ENCODE peak calls at places on chromosomes 3 and 15, in nine cellular contexts. P, X, Y, B, C, R, D, W and F are unnamed samples.

GRCh38 chr3:185187391-185187790 is 34.5 kb upstream of the C3orf70 start:
- DNase-seq in W (no peak), D (no peak), P (no peak), C (no peak), Y (no peak), X (no peak), R (no peak), B (no peak), F (no peak)

GRCh38 chr3:40841131-40841530 is 316.4 kb downstream of the ZNF621 start:
- DNase-seq in X (no peak), R (no peak), Y (no peak), D (no peak), B (no peak), C (no peak), P (no peak), W (no peak), F (no peak)

GRCh38 chr15:84992157-84992940 is 10.7 kb downstream of the PDE8A start:
- DNase-seq in X (no peak), W (no peak), C (no peak), B (no peak), Y (peak), P (peak), R (no peak), D (no peak), F (no peak)

GRCh38 chr3:183825380-183826161 is at the start of gene MAP6D1:
- DNase-seq in C (peak), B (no peak), Y (peak), X (peak), W (peak), D (peak), P (peak), R (peak), F (peak)

GRCh38 chr15:27993544-27993943 is 105.6 kb downstream of the OCA2 start:
- DNase-seq in D (no peak), X (peak), W (no peak), P (no peak), R (no peak), Y (no peak), C (no peak), B (no peak), F (no peak)

GRCh38 chr3:126558336-126559071 is at the start of gene C3orf22:
- DNase-seq in C (no peak), X (peak), B (peak), D (peak), W (peak), Y (no peak), R (no peak), P (no peak), F (no peak)

GRCh38 chr15:36941798-36942197 is 158.6 kb downstream of the MEIS2 start:
- DNase-seq in D (no peak), W (no peak), Y (no peak), C (no peak), P (no peak), R (no peak), X (no peak), B (no peak), F (no peak)

GRCh38 chr15:89903858-89904130 is 9.0 kb downstream of the ARPIN start:
- DNase-seq in Y (no peak), C (no peak), X (no peak), W (no peak), R (no peak), B (peak), P (no peak), D (no peak), F (no peak)

GRCh38 chr15:81859737-81860516 is 185.9 kb downstream of the MEX3B start:
- DNase-seq in B (no peak), X (peak), P (no peak), Y (no peak), R (no peak), C (no peak), D (no peak), W (no peak), F (no peak)

GRCh38 chr15:101239724-101240136 is 12.1 kb downstream of the CHSY1 start:
- DNase-seq in P (no peak), B (no peak), Y (no peak), D (no peak), R (no peak), W (no peak), X (no peak), C (no peak), F (no peak)

GRCh38 chr3:170768334-170768801 is 101.6 kb downstream of the RPL22L1 start:
- DNase-seq in W (no peak), B (no peak), R (no peak), X (no peak), C (no peak), P (no peak), Y (peak), D (no peak), F (no peak)

GRCh38 chr15:94135748-94136147 is 95.6 kb upstream of the MCTP2 start:
- DNase-seq in W (no peak), C (no peak), X (no peak), Y (peak), D (no peak), P (no peak), R (no peak), B (no peak), F (no peak)

GRCh38 chr15:94126999-94127398 is 104.4 kb upstream of the MCTP2 start:
- DNase-seq in X (no peak), Y (no peak), R (no peak), D (no peak), B (no peak), C (peak), W (no peak), P (no peak), F (no peak)

GRCh38 chr15:94131875-94132274 is 99.5 kb upstream of the MCTP2 start:
- DNase-seq in D (no peak), B (no peak), Y (no peak), P (no peak), R (no peak), C (no peak), X (no peak), W (no peak), F (no peak)
- TF ChIP-seq CTCF in D (no peak), B (no peak), Y (no peak), P (no peak), R (no peak), C (no peak), X (no peak), W (no peak), F (no peak)

DNA sequence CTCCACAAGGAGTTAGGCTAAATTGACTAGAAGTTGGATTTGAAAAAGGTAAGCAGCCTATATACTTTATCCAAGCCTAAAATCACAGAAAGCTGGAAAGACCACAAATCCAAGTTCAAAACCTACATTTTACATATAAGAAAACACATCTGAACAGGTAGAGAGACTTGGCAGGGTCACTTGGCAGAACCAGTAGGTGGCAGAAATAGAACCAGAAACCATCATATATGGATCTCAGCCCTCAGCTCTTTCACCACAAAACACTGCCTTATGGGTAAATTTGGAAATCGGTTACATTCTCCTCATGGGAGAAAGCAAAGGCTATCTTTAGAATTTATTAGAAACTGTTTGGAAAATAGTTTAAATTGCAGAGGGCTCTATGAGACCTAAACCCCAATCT is 44.2 kb downstream of the MKRN2 start:
- DNase-seq in Y (no peak), C (no peak), B (no peak), D (no peak), P (peak), W (no peak), X (no peak), R (no peak), F (no peak)
- TF ChIP-seq CTCF in Y (peak), C (peak), B (no peak), D (no peak), P (peak), W (peak), X (no peak), R (no peak), F (no peak)

GRCh38 chr3:55486857-55487375 is at the start of gene WNT5A:
- DNase-seq in B (no peak), R (peak), P (peak), D (no peak), C (peak), Y (peak), W (peak), X (no peak), F (peak)

GRCh38 chr3:55486101-55486856 is 827 bp downstream of the WNT5A start:
- DNase-seq in P (peak), B (no peak), Y (peak), C (peak), W (no peak), X (no peak), D (no peak), R (peak), F (peak)

GRCh38 chr3:55484741-55485207 is 2.3 kb downstream of the WNT5A start:
- DNase-seq in R (no peak), X (no peak), W (no peak), Y (no peak), B (no peak), P (no peak), C (peak), D (no peak), F (no peak)

GRCh38 chr3:55484191-55484644 is 2.9 kb downstream of the WNT5A start:
- DNase-seq in B (no peak), R (peak), Y (peak), D (no peak), P (no peak), W (no peak), C (peak), X (no peak), F (no peak)

GRCh38 chr3:55485208-55485791 is 1.8 kb downstream of the WNT5A start:
- DNase-seq in D (peak), R (peak), Y (peak), C (peak), X (no peak), W (peak), P (peak), B (peak), F (peak)
- TF ChIP-seq CTCF in D (peak), R (peak), Y (peak), C (peak), X (peak), W (peak), P (peak), B (peak), F (peak)

GRCh38 chr3:45174234-45174633 is 28.1 kb upstream of the CDCP1 start:
- DNase-seq in Y (no peak), P (no peak), R (no peak), D (no peak), X (no peak), B (no peak), C (peak), W (no peak), F (no peak)

GRCh38 chr3:45168451-45168850 is 22.3 kb upstream of the CDCP1 start:
- DNase-seq in C (no peak), D (no peak), X (no peak), Y (no peak), W (no peak), R (no peak), B (no peak), P (no peak), F (no peak)

GRCh38 chr3:45170071-45170470 is 23.9 kb upstream of the CDCP1 start:
- DNase-seq in R (no peak), W (no peak), P (peak), C (no peak), D (no peak), X (no peak), B (no peak), Y (peak), F (no peak)

GRCh38 chr3:45173776-45174175 is 27.6 kb upstream of the CDCP1 start:
- DNase-seq in W (no peak), X (no peak), C (no peak), B (no peak), D (no peak), P (no peak), R (no peak), Y (no peak), F (no peak)

DNA sequence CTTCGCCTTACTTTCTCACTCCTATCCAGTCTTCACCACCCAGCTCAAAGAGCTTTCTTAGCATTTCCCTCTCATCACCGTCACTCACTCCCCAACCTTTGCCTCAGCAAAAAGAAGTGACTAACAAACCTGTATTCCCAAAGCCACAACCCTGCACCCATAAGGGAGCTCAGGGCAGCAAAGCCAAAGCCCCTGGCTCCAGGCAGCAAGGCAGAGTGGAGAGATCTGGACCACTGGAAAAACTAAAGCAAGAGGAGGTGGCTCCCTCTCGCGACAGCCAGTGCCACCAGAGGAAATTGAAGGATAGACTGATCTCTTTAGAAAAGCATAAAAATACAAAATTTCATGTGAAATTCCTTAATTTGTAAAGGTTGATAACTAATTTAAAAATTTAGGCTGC is 25.1 kb upstream of the CDCP1 start:
- DNase-seq in X (no peak), D (no peak), B (no peak), W (no peak), R (no peak), Y (no peak), C (no peak), P (no peak), F (no peak)
- TF ChIP-seq CTCF in X (no peak), D (no peak), B (no peak), W (no peak), R (no peak), Y (no peak), C (no peak), P (no peak), F (no peak)

GRCh38 chr15:63140936-63141335 is 16.3 kb downstream of the RPS27L start:
- DNase-seq in W (no peak), P (no peak), Y (no peak), R (no peak), X (no peak), B (no peak), C (no peak), D (no peak), F (no peak)

GRCh38 chr15:63145426-63145825 is 11.9 kb downstream of the RPS27L start:
- DNase-seq in D (no peak), Y (no peak), B (no peak), C (no peak), X (no peak), P (no peak), R (no peak), W (no peak), F (no peak)

GRCh38 chr15:63151665-63152064 is 5.6 kb downstream of the RPS27L start:
- DNase-seq in Y (no peak), R (no peak), W (no peak), X (no peak), C (no peak), D (no peak), B (no peak), P (no peak), F (no peak)

GRCh38 chr15:63146684-63147083 is 10.6 kb downstream of the RPS27L start:
- DNase-seq in B (no peak), D (no peak), W (no peak), Y (peak), C (no peak), R (no peak), P (peak), X (no peak), F (no peak)
- TF ChIP-seq CTCF in B (no peak), D (no peak), W (peak), Y (peak), C (peak), R (no peak), P (no peak), X (no peak), F (no peak)

GRCh38 chr3:10855871-10856662 is 40.0 kb downstream of the SLC6A11 start:
- DNase-seq in D (no peak), W (no peak), R (no peak), B (no peak), Y (no peak), P (no peak), C (no peak), X (no peak), F (no peak)
- TF ChIP-seq CTCF in D (peak), W (peak), R (peak), B (no peak), Y (peak), P (peak), C (peak), X (no peak), F (peak)

GRCh38 chr3:14423963-14424362 is 21.6 kb downstream of the SLC6A6 start:
- DNase-seq in X (no peak), C (no peak), R (no peak), B (no peak), D (no peak), P (no peak), Y (no peak), W (no peak), F (no peak)

GRCh38 chr3:14426305-14426620 is 23.9 kb downstream of the SLC6A6 start:
- DNase-seq in D (no peak), Y (no peak), B (no peak), R (no peak), W (no peak), C (no peak), X (no peak), P (no peak), F (no peak)

GRCh38 chr3:14423197-14423743 is 20.9 kb downstream of the SLC6A6 start:
- DNase-seq in Y (no peak), D (no peak), X (no peak), P (no peak), W (no peak), R (no peak), C (no peak), B (no peak), F (no peak)

GRCh38 chr3:14424711-14425573 is 22.5 kb downstream of the SLC6A6 start:
- DNase-seq in R (no peak), B (no peak), P (no peak), C (no peak), X (no peak), D (no peak), W (no peak), Y (peak), F (no peak)

GRCh38 chr3:14425574-14426304 is 23.3 kb downstream of the SLC6A6 start:
- DNase-seq in Y (no peak), R (no peak), P (no peak), D (no peak), C (no peak), W (no peak), B (no peak), X (no peak), F (no peak)
- TF ChIP-seq CTCF in Y (no peak), R (no peak), P (no peak), D (no peak), C (no peak), W (no peak), B (no peak), X (no peak), F (no peak)

GRCh38 chr3:156580986-156581385 is 26.1 kb upstream of the SSR3 start:
- DNase-seq in D (no peak), X (no peak), W (no peak), C (no peak), R (no peak), P (no peak), Y (no peak), B (no peak), F (no peak)

GRCh38 chr3:156579427-156579851 is 24.5 kb upstream of the SSR3 start:
- DNase-seq in D (no peak), B (no peak), Y (no peak), X (no peak), W (no peak), C (no peak), P (no peak), R (no peak), F (no peak)

GRCh38 chr3:156577731-156578130 is 22.8 kb upstream of the SSR3 start:
- DNase-seq in R (no peak), B (no peak), C (no peak), Y (peak), X (no peak), W (no peak), P (no peak), D (no peak), F (no peak)

GRCh38 chr3:156575661-156576450 is 20.9 kb upstream of the SSR3 start:
- DNase-seq in Y (no peak), R (no peak), D (no peak), B (no peak), C (no peak), W (no peak), X (no peak), P (no peak), F (no peak)

GRCh38 chr3:156576887-156577427 is 22.0 kb upstream of the SSR3 start:
- DNase-seq in C (no peak), W (no peak), P (peak), Y (no peak), D (no peak), B (no peak), R (no peak), X (no peak), F (no peak)
- TF ChIP-seq CTCF in C (no peak), W (no peak), P (no peak), Y (no peak), D (no peak), B (peak), R (no peak), X (no peak), F (no peak)

DNA sequence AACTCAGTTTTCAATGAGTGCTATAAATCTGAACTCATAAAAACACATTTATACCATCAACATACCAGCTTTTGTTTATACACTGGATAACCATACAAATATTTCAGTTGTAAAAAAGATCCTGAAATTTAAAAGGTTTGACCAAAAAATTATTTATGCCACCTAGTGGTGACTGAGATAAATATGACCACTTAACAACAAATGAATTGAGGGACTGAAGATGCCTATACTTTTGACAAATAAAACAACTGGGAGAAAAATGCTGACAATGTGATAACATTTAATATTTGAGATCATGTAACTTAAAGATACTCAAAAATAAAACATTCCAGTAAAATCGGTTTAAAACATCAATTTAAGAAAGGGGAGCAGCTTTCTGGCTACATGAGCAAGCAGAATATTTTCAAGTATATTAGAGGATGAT is 30.4 kb downstream of the ATG3 start:
- DNase-seq in D (no peak), R (no peak), X (no peak), P (peak), W (no peak), B (no peak), Y (peak), C (peak), F (no peak)
- TF ChIP-seq CTCF in D (peak), R (peak), X (peak), P (peak), W (peak), B (peak), Y (peak), C (peak), F (peak)